ENCODE peak calls at places on chromosomes 7 and 10, in four cellular contexts. One of them, this sample, is unnamed.

GRCh38 chr7:13231216-13231615 is 543.8 kb downstream of the ARL4A start:
- DNase-seq in cardiac muscle cell: peak
- DNase-seq in fibroblast of pulmonary artery: no peak
- DNase-seq in brain microvascular endothelial cell: no peak
- DNase-seq in this sample: no peak

GRCh38 chr7:157401567-157402387 is 65.0 kb downstream of the DNAJB6 start:
- DNase-seq in fibroblast of pulmonary artery: no peak
- DNase-seq in cardiac muscle cell: no peak
- DNase-seq in brain microvascular endothelial cell: no peak
- DNase-seq in this sample: no peak

GRCh38 chr7:10821156-10821555 is 152.5 kb upstream of the PHF14 start:
- DNase-seq in fibroblast of pulmonary artery: no peak
- DNase-seq in brain microvascular endothelial cell: no peak
- DNase-seq in cardiac muscle cell: no peak
- DNase-seq in this sample: no peak

GRCh38 chr10:131246775-131247174 is 64.7 kb downstream of the TCERG1L start:
- DNase-seq in fibroblast of pulmonary artery: no peak
- DNase-seq in brain microvascular endothelial cell: no peak
- DNase-seq in cardiac muscle cell: no peak
- DNase-seq in this sample: no peak

GRCh38 chr10:78868456-78868855 is 200.3 kb upstream of the ZMIZ1 start:
- DNase-seq in fibroblast of pulmonary artery: no peak
- DNase-seq in cardiac muscle cell: no peak
- DNase-seq in brain microvascular endothelial cell: no peak
- DNase-seq in this sample: no peak

GRCh38 chr7:38694326-38694725 is 63.2 kb upstream of the AMPH start:
- DNase-seq in cardiac muscle cell: no peak
- DNase-seq in fibroblast of pulmonary artery: no peak
- DNase-seq in brain microvascular endothelial cell: no peak
- DNase-seq in this sample: no peak

GRCh38 chr7:47523401-47523800 is 58.5 kb downstream of the TNS3 start:
- DNase-seq in cardiac muscle cell: no peak
- DNase-seq in brain microvascular endothelial cell: no peak
- DNase-seq in fibroblast of pulmonary artery: no peak
- DNase-seq in this sample: no peak

GRCh38 chr10:77176224-77176623 is 461.4 kb downstream of the KCNMA1 start:
- DNase-seq in cardiac muscle cell: no peak
- DNase-seq in fibroblast of pulmonary artery: no peak
- DNase-seq in brain microvascular endothelial cell: no peak
- DNase-seq in this sample: no peak

GRCh38 chr7:40541336-40541735 is 406.5 kb downstream of the SUGCT start:
- DNase-seq in cardiac muscle cell: no peak
- DNase-seq in fibroblast of pulmonary artery: peak
- DNase-seq in brain microvascular endothelial cell: no peak
- DNase-seq in this sample: peak

GRCh38 chr10:24480447-24480846 is 243.2 kb downstream of the ARHGAP21 start:
- DNase-seq in fibroblast of pulmonary artery: no peak
- DNase-seq in cardiac muscle cell: no peak
- DNase-seq in brain microvascular endothelial cell: no peak
- DNase-seq in this sample: no peak

GRCh38 chr7:82158327-82158726 is 285.2 kb downstream of the CACNA2D1 start:
- DNase-seq in fibroblast of pulmonary artery: no peak
- DNase-seq in cardiac muscle cell: no peak
- DNase-seq in brain microvascular endothelial cell: no peak
- DNase-seq in this sample: no peak

GRCh38 chr7:27739301-27739913 is 555 bp upstream of the TAX1BP1 start:
- DNase-seq in cardiac muscle cell: no peak
- DNase-seq in brain microvascular endothelial cell: no peak
- DNase-seq in fibroblast of pulmonary artery: no peak
- DNase-seq in this sample: no peak

GRCh38 chr10:65571011-65571570 is 1354.7 kb upstream of the LRRTM3 start:
- DNase-seq in cardiac muscle cell: no peak
- DNase-seq in fibroblast of pulmonary artery: peak
- DNase-seq in brain microvascular endothelial cell: no peak
- DNase-seq in this sample: no peak

GRCh38 chr10:99834410-99834809 is 52.0 kb downstream of the ABCC2 start:
- DNase-seq in cardiac muscle cell: no peak
- DNase-seq in fibroblast of pulmonary artery: peak
- DNase-seq in brain microvascular endothelial cell: peak
- DNase-seq in this sample: peak

GRCh38 chr7:2066251-2066919 is 166.4 kb downstream of the MAD1L1 start:
- DNase-seq in cardiac muscle cell: no peak
- DNase-seq in brain microvascular endothelial cell: no peak
- DNase-seq in fibroblast of pulmonary artery: no peak
- DNase-seq in this sample: no peak

GRCh38 chr7:2373646-2374045 is 19.0 kb downstream of the EIF3B start:
- DNase-seq in fibroblast of pulmonary artery: no peak
- DNase-seq in cardiac muscle cell: no peak
- DNase-seq in brain microvascular endothelial cell: no peak
- DNase-seq in this sample: no peak

GRCh38 chr7:13560441-13560840 is 429.0 kb downstream of the ETV1 start:
- DNase-seq in brain microvascular endothelial cell: peak
- DNase-seq in cardiac muscle cell: no peak
- DNase-seq in fibroblast of pulmonary artery: peak
- DNase-seq in this sample: peak

GRCh38 chr7:137579913-137580640 is 236.5 kb upstream of the PTN start:
- DNase-seq in cardiac muscle cell: no peak
- DNase-seq in fibroblast of pulmonary artery: peak
- DNase-seq in brain microvascular endothelial cell: peak
- DNase-seq in this sample: peak

DNA sequence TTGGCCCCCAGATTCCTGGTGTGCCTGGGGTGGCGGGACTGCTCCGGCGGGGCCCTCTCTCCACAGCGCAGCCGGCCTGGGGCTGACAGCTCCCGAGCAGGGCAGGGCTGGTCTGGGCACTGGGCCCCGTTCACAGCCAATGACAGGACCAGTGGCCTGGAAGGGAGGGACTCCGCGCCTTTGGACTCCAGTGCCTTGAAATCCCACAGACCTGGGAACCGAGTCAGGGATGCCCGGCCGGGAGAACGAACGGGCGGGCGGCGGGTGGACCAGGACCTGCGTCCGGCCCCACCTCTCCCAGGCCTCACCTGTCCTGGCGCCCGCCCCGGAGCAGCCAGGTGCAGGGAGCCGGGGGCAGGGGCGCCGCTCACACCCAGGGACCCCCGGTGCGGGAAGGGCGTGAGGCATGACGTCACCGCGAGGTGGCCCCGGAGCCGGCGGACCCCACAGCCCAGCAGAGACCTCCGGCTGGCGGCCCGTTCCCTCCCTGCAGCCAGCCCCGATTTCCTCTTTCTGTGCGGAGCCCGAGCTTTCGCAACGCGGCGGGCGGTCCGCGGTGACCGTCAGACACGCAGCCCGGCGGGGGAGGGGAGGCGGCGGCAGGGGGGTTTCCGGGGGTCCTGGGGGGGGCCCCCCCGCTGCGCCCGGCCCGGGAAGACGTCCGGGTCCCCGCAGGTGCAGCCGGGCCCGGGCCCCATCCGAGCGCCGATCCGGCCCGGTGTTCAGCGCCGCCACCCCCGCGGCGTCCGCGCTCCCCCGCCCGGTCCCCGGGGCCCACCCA is 743 bp downstream of the ADAP1 start:
- DNase-seq in cardiac muscle cell: peak
- DNase-seq in brain microvascular endothelial cell: no peak
- DNase-seq in fibroblast of pulmonary artery: peak
- DNase-seq in this sample: peak
- H3K4me3 ChIP-seq in cardiac muscle cell: peak
- H3K4me3 ChIP-seq in brain microvascular endothelial cell: peak
- H3K4me3 ChIP-seq in fibroblast of pulmonary artery: peak
- H3K4me3 ChIP-seq in this sample: peak

DNA sequence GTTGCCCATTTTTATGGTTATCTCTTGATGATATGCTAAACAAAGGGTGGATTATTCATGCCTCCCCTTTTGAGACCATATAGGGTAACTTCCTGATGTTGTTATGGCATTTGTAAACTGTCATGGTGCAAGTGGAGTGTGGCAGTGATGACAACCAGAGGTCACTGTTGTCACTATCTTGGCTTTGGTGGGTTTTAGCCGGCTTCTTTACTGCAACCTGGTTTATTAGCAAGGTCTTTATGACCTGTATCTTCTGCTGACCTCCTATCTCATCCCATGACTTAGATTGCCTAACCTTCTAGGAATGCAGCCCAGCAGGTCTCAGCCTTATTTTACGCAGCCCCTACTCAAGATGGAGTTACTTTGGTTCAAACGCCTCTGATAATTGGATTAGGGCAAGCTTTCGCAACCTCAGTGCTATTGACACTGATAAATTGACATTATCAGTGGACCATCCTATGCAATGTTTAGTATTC is 36.9 kb downstream of the BAG3 start:
- DNase-seq in brain microvascular endothelial cell: no peak
- DNase-seq in cardiac muscle cell: peak
- DNase-seq in fibroblast of pulmonary artery: no peak
- DNase-seq in this sample: no peak
- H3K4me3 ChIP-seq in brain microvascular endothelial cell: no peak
- H3K4me3 ChIP-seq in cardiac muscle cell: no peak
- H3K4me3 ChIP-seq in fibroblast of pulmonary artery: no peak
- H3K4me3 ChIP-seq in this sample: no peak

GRCh38 chr10:6766480-6766879 is 186.4 kb upstream of the PRKCQ start:
- DNase-seq in fibroblast of pulmonary artery: no peak
- DNase-seq in cardiac muscle cell: no peak
- DNase-seq in brain microvascular endothelial cell: no peak
- DNase-seq in this sample: no peak
- H3K4me3 ChIP-seq in fibroblast of pulmonary artery: no peak
- H3K4me3 ChIP-seq in cardiac muscle cell: no peak
- H3K4me3 ChIP-seq in brain microvascular endothelial cell: no peak
- H3K4me3 ChIP-seq in this sample: peak

GRCh38 chr7:70512144-70512543 is 619.8 kb upstream of the GALNT17 start:
- DNase-seq in cardiac muscle cell: peak
- DNase-seq in fibroblast of pulmonary artery: no peak
- DNase-seq in brain microvascular endothelial cell: no peak
- DNase-seq in this sample: no peak
- H3K4me3 ChIP-seq in cardiac muscle cell: no peak
- H3K4me3 ChIP-seq in fibroblast of pulmonary artery: no peak
- H3K4me3 ChIP-seq in brain microvascular endothelial cell: no peak
- H3K4me3 ChIP-seq in this sample: no peak

GRCh38 chr10:126434235-126434634 is 46.0 kb upstream of the ADAM12 start:
- DNase-seq in cardiac muscle cell: no peak
- DNase-seq in fibroblast of pulmonary artery: no peak
- DNase-seq in brain microvascular endothelial cell: no peak
- DNase-seq in this sample: no peak
- H3K4me3 ChIP-seq in cardiac muscle cell: no peak
- H3K4me3 ChIP-seq in fibroblast of pulmonary artery: no peak
- H3K4me3 ChIP-seq in brain microvascular endothelial cell: no peak
- H3K4me3 ChIP-seq in this sample: no peak

GRCh38 chr10:104334965-104335650 is 3.2 kb downstream of the ITPRIP start:
- DNase-seq in fibroblast of pulmonary artery: peak
- DNase-seq in brain microvascular endothelial cell: no peak
- DNase-seq in cardiac muscle cell: no peak
- DNase-seq in this sample: no peak
- H3K4me3 ChIP-seq in fibroblast of pulmonary artery: peak
- H3K4me3 ChIP-seq in brain microvascular endothelial cell: peak
- H3K4me3 ChIP-seq in cardiac muscle cell: no peak
- H3K4me3 ChIP-seq in this sample: no peak

GRCh38 chr7:85102813-85103350 is 84.0 kb downstream of the SEMA3D start:
- DNase-seq in brain microvascular endothelial cell: no peak
- DNase-seq in cardiac muscle cell: no peak
- DNase-seq in fibroblast of pulmonary artery: peak
- DNase-seq in this sample: peak

GRCh38 chr7:85103962-85104361 is 82.9 kb downstream of the SEMA3D start:
- DNase-seq in cardiac muscle cell: no peak
- DNase-seq in fibroblast of pulmonary artery: no peak
- DNase-seq in brain microvascular endothelial cell: no peak
- DNase-seq in this sample: no peak

GRCh38 chr7:85106719-85107118 is 80.1 kb downstream of the SEMA3D start:
- DNase-seq in brain microvascular endothelial cell: no peak
- DNase-seq in cardiac muscle cell: no peak
- DNase-seq in fibroblast of pulmonary artery: no peak
- DNase-seq in this sample: no peak

GRCh38 chr7:85103352-85103751 is 83.5 kb downstream of the SEMA3D start:
- DNase-seq in fibroblast of pulmonary artery: no peak
- DNase-seq in brain microvascular endothelial cell: no peak
- DNase-seq in cardiac muscle cell: no peak
- DNase-seq in this sample: no peak

GRCh38 chr7:85104432-85105205 is 82.2 kb downstream of the SEMA3D start:
- DNase-seq in cardiac muscle cell: no peak
- DNase-seq in brain microvascular endothelial cell: no peak
- DNase-seq in fibroblast of pulmonary artery: peak
- DNase-seq in this sample: peak
- H3K4me3 ChIP-seq in cardiac muscle cell: no peak
- H3K4me3 ChIP-seq in brain microvascular endothelial cell: no peak
- H3K4me3 ChIP-seq in fibroblast of pulmonary artery: peak
- H3K4me3 ChIP-seq in this sample: no peak

GRCh38 chr7:6691103-6691502 is 15.6 kb downstream of the ZNF12 start:
- DNase-seq in fibroblast of pulmonary artery: no peak
- DNase-seq in cardiac muscle cell: no peak
- DNase-seq in brain microvascular endothelial cell: no peak
- DNase-seq in this sample: no peak

GRCh38 chr7:6691609-6692106 is 15.1 kb downstream of the ZNF12 start:
- DNase-seq in brain microvascular endothelial cell: no peak
- DNase-seq in cardiac muscle cell: no peak
- DNase-seq in fibroblast of pulmonary artery: peak
- DNase-seq in this sample: peak
- H3K4me3 ChIP-seq in brain microvascular endothelial cell: no peak
- H3K4me3 ChIP-seq in cardiac muscle cell: no peak
- H3K4me3 ChIP-seq in fibroblast of pulmonary artery: no peak
- H3K4me3 ChIP-seq in this sample: no peak